ENCODE peak calls at places on chromosomes 4 and X, in six cellular contexts. H is endodermal cell, G is AG04450, C is lower leg skin, Z is IMR-90, O is lower lobe of right lung. Y is an unnamed sample.

GRCh38 chrX:133440081-133440796 is 24.9 kb upstream of the GPC4 start:
- DNase-seq in O (no peak), C (no peak), H (peak), Z (no peak), G (no peak), Y (no peak)

GRCh38 chr4:89056953-89057398 is at the start of gene FAM13A:
- DNase-seq in H (peak), Z (peak), O (peak), C (peak), G (peak), Y (peak)

GRCh38 chrX:48961585-48962091 is 4.2 kb upstream of the OTUD5 start:
- DNase-seq in G (no peak), O (no peak), C (no peak), Z (peak), H (no peak), Y (no peak)

GRCh38 chr4:127868196-127868595 is 12.5 kb upstream of the PLK4 start:
- DNase-seq in H (no peak), G (no peak), O (no peak), Z (peak), C (no peak), Y (no peak)

GRCh38 chr4:14771091-14771490 is 231.2 kb upstream of the CPEB2 start:
- DNase-seq in H (no peak), C (peak), O (no peak), Z (no peak), G (no peak), Y (no peak)

GRCh38 chr4:40788338-40788737 is 38.6 kb downstream of the NSUN7 start:
- DNase-seq in G (no peak), C (no peak), Z (no peak), H (no peak), O (no peak), Y (no peak)

GRCh38 chrX:150269613-150270254 is 93.4 kb upstream of the MAMLD1 start:
- DNase-seq in H (no peak), G (no peak), C (no peak), O (no peak), Z (no peak), Y (no peak)

GRCh38 chr4:7625073-7625472 is 190.3 kb upstream of the PSAPL1 start:
- DNase-seq in Z (peak), O (no peak), C (no peak), H (no peak), G (peak), Y (no peak)

GRCh38 chr4:55345054-55345453 is 988 bp upstream of the SRD5A3 start:
- DNase-seq in O (no peak), G (no peak), Z (no peak), C (no peak), H (no peak), Y (no peak)

GRCh38 chrX:107834273-107835201 is 8.9 kb downstream of the MID2 start:
- DNase-seq in Z (no peak), G (no peak), O (no peak), H (no peak), C (no peak), Y (no peak)

GRCh38 chr4:135418353-135418752 is 1216.8 kb upstream of the PABPC4L start:
- DNase-seq in Z (peak), H (peak), C (no peak), O (no peak), G (no peak), Y (no peak)

GRCh38 chr4:2069986-2070385 is 10.9 kb downstream of the NAT8L start:
- DNase-seq in O (no peak), C (no peak), G (no peak), H (peak), Z (no peak), Y (no peak)

GRCh38 chrX:154321624-154322023 is 26.0 kb downstream of the TKTL1 start:
- DNase-seq in H (no peak), C (no peak), Z (no peak), G (no peak), O (no peak), Y (no peak)

GRCh38 chrX:16573781-16574180 is 76.2 kb upstream of the S100G start:
- DNase-seq in H (no peak), O (no peak), G (no peak), Z (peak), C (no peak), Y (no peak)

GRCh38 chr4:5364406-5364805 is 313.1 kb downstream of the STK32B start:
- DNase-seq in C (no peak), H (no peak), Z (no peak), G (no peak), O (no peak), Y (no peak)

GRCh38 chr4:144449623-144450022 is 196.3 kb upstream of the HHIP start:
- DNase-seq in O (no peak), H (no peak), C (peak), Z (no peak), G (no peak), Y (no peak)

GRCh38 chrX:80511969-80512760 is 91.9 kb downstream of the TENT5D start:
- DNase-seq in Z (no peak), G (no peak), C (no peak), H (peak), O (no peak), Y (no peak)

GRCh38 chr4:11805837-11806236 is 377.1 kb upstream of the HS3ST1 start:
- DNase-seq in O (no peak), H (no peak), Z (peak), G (no peak), C (no peak), Y (no peak)

GRCh38 chr4:8532245-8532781 is 47.9 kb upstream of the GPR78 start:
- DNase-seq in H (no peak), Z (no peak), O (no peak), G (no peak), C (no peak), Y (no peak)

GRCh38 chr4:22246816-22247215 is 269.1 kb downstream of the ADGRA3 start:
- DNase-seq in C (no peak), O (no peak), G (no peak), H (no peak), Z (no peak), Y (no peak)

GRCh38 chr4:138449938-138450337 is 207.8 kb upstream of the SLC7A11 start:
- DNase-seq in C (no peak), H (no peak), Z (no peak), G (no peak), O (no peak), Y (no peak)

GRCh38 chr4:182189107-182189878 is 53.9 kb upstream of the TENM3 start:
- DNase-seq in Z (peak), C (no peak), H (no peak), G (peak), O (no peak), Y (peak)

GRCh38 chr4:123479944-123480343 is 83.3 kb downstream of the SPRY1 start:
- DNase-seq in G (no peak), Z (peak), C (no peak), O (no peak), H (no peak), Y (no peak)

GRCh38 chrX:13742397-13743176 is 8.0 kb downstream of the OFD1 start:
- DNase-seq in H (no peak), Z (no peak), O (no peak), C (no peak), G (no peak), Y (no peak)

GRCh38 chrX:68989456-68989855 is 160.6 kb downstream of the EFNB1 start:
- DNase-seq in G (no peak), Z (no peak), C (no peak), O (no peak), H (no peak), Y (no peak)

GRCh38 chr4:86554641-86555040 is 39.5 kb upstream of the PTPN13 start:
- DNase-seq in O (no peak), Z (no peak), H (no peak), C (no peak), G (no peak), Y (no peak)

GRCh38 chr4:71126719-71127118 is 133.3 kb downstream of the DCK start:
- DNase-seq in H (no peak), Z (peak), G (peak), C (no peak), O (no peak), Y (peak)

GRCh38 chr4:108881190-108881589 is 118.3 kb upstream of the ETNPPL start:
- DNase-seq in Z (peak), H (no peak), C (no peak), O (no peak), G (peak), Y (peak)

GRCh38 chrX:100874240-100874798 is at the start of gene NOX1:
- DNase-seq in H (no peak), C (no peak), G (no peak), O (no peak), Z (peak), Y (no peak)

GRCh38 chr4:145808021-145808650 is 128.2 kb downstream of the C4orf51 start:
- DNase-seq in O (no peak), G (peak), H (peak), C (peak), Z (peak), Y (peak)

GRCh38 chr4:44056721-44057151 is 391.9 kb downstream of the KCTD8 start:
- DNase-seq in Z (no peak), O (no peak), C (no peak), G (no peak), H (peak), Y (no peak)

GRCh38 chrX:69029696-69030245 is 135.5 kb downstream of the PJA1 start:
- DNase-seq in Z (no peak), G (no peak), O (no peak), C (no peak), H (peak), Y (no peak)

GRCh38 chr4:136818811-136819210 is 713.5 kb downstream of the PCDH18 start:
- DNase-seq in Z (peak), C (no peak), G (no peak), O (no peak), H (no peak), Y (no peak)

GRCh38 chr4:38860788-38861424 is 4.3 kb upstream of the TLR6 start:
- DNase-seq in H (peak), Z (peak), C (no peak), G (no peak), O (peak), Y (no peak)
- H3K4me3 ChIP-seq in H (no peak), Z (no peak), C (no peak), G (no peak), O (no peak), Y (no peak)

DNA sequence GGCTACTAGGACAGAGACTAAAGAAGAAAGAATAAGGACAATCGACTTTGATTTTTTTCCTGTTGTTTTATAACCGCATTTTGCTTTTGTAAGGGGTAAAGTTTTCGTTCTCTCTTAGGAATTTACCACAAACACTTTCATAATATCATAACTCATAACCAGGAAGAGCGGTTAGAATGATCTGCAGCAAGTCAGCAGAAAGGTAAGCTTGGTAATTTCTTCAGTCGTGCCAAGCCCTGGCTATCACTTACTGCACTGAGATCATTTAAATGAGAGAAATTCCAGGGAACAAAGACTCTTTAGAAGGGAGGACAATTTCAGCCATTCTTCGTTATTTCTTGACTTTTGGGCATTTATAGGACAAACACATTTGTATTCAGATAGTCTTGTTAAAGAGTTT is 258.1 kb downstream of the UNC5C start:
- DNase-seq in C (no peak), G (no peak), O (no peak), H (no peak), Z (no peak), Y (no peak)
- TF ChIP-seq CTCF in C (no peak), G (no peak), O (no peak), H (no peak), Z (no peak), Y (no peak)

GRCh38 chr4:26490111-26490979 is at the start of gene CCKAR:
- DNase-seq in G (no peak), C (no peak), H (no peak), O (no peak), Z (no peak), Y (no peak)
- H3K4me3 ChIP-seq in G (no peak), C (no peak), H (no peak), O (no peak), Z (no peak), Y (no peak)

GRCh38 chr4:174882317-174882992 is 35.7 kb upstream of the ADAM29 start:
- DNase-seq in H (no peak), C (no peak), Z (no peak), G (no peak), O (no peak), Y (no peak)
- TF ChIP-seq CTCF in H (no peak), C (no peak), Z (no peak), G (no peak), O (no peak), Y (no peak)

GRCh38 chrX:18873189-18873791 is 110.6 kb downstream of the PHKA2 start:
- DNase-seq in G (no peak), H (no peak), Z (peak), C (no peak), O (no peak), Y (peak)
- H3K4me3 ChIP-seq in G (peak), H (no peak), Z (no peak), C (no peak), O (no peak), Y (no peak)

DNA sequence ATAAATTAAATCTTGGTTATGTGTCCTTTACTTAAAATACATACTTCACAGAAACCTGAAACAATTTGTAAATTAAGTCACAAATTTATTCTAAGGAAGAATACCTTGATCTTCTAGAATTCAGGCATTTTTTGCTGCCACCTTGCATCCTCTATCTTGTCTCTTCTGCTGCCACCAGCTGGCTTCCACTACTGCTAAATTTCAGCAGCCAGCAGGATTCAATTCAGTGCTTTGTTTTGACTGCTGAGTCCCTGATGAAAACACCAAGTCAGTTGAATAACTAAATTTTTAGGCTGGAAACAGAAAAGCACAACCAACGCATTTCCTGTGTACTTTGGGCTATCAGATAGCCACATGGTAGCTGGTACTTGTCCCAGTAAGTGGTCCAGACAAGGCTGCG is 2.4 kb upstream of the MBTPS2 start:
- DNase-seq in H (no peak), G (no peak), C (no peak), Z (no peak), O (no peak), Y (no peak)
- TF ChIP-seq CTCF in H (peak), G (no peak), C (no peak), Z (no peak), O (no peak), Y (no peak)

GRCh38 chrX:120014354-120015129 is 62.9 kb downstream of the RHOXF2B start:
- DNase-seq in H (peak), O (no peak), Z (no peak), C (no peak), G (no peak), Y (no peak)
- H3K4me3 ChIP-seq in H (peak), O (peak), Z (no peak), C (no peak), G (no peak), Y (no peak)